ENCODE peak calls at places on chromosomes 16 and 17, in six cellular contexts. One of them, this sample, is unnamed.

GRCh38 chr17:45296833-45297124 is 20.0 kb downstream of the MAP3K14 start:
- DNase-seq in astrocyte: no peak
- DNase-seq in GM23248: no peak
- DNase-seq in H1: no peak
- DNase-seq in GM23338: no peak
- DNase-seq in mesendoderm: no peak
- DNase-seq in this sample: no peak

GRCh38 chr16:17213025-17213424 is 257.7 kb downstream of the XYLT1 start:
- DNase-seq in GM23248: no peak
- DNase-seq in mesendoderm: no peak
- DNase-seq in GM23338: no peak
- DNase-seq in H1: no peak
- DNase-seq in astrocyte: no peak
- DNase-seq in this sample: no peak

GRCh38 chr17:57289613-57290012 is 33.3 kb downstream of the MSI2 start:
- DNase-seq in GM23248: peak
- DNase-seq in H1: no peak
- DNase-seq in astrocyte: no peak
- DNase-seq in GM23338: no peak
- DNase-seq in mesendoderm: no peak
- DNase-seq in this sample: no peak

GRCh38 chr17:79872762-79873161 is 33.5 kb upstream of the CBX4 start:
- DNase-seq in GM23338: no peak
- DNase-seq in GM23248: no peak
- DNase-seq in H1: no peak
- DNase-seq in astrocyte: no peak
- DNase-seq in mesendoderm: no peak
- DNase-seq in this sample: no peak

GRCh38 chr17:20242271-20242670 is 225.1 kb downstream of the LGALS9B start:
- DNase-seq in mesendoderm: no peak
- DNase-seq in GM23248: no peak
- DNase-seq in H1: no peak
- DNase-seq in astrocyte: no peak
- DNase-seq in GM23338: no peak
- DNase-seq in this sample: no peak

GRCh38 chr17:81338301-81339179 is 43.4 kb upstream of the SLC38A10 start:
- DNase-seq in mesendoderm: no peak
- DNase-seq in H1: peak
- DNase-seq in GM23338: no peak
- DNase-seq in GM23248: no peak
- DNase-seq in astrocyte: no peak
- DNase-seq in this sample: no peak

GRCh38 chr16:54265558-54266213 is 20.9 kb downstream of the IRX3 start:
- DNase-seq in mesendoderm: no peak
- DNase-seq in GM23338: no peak
- DNase-seq in GM23248: peak
- DNase-seq in astrocyte: peak
- DNase-seq in H1: no peak
- DNase-seq in this sample: peak

GRCh38 chr17:36923814-36924221 is 13.5 kb upstream of the LHX1 start:
- DNase-seq in astrocyte: peak
- DNase-seq in mesendoderm: no peak
- DNase-seq in H1: no peak
- DNase-seq in GM23248: no peak
- DNase-seq in GM23338: no peak
- DNase-seq in this sample: no peak

GRCh38 chr17:59623151-59623550 is 3.5 kb downstream of the CLTC start:
- DNase-seq in mesendoderm: no peak
- DNase-seq in GM23248: peak
- DNase-seq in astrocyte: no peak
- DNase-seq in GM23338: no peak
- DNase-seq in H1: no peak
- DNase-seq in this sample: no peak

GRCh38 chr17:52831536-52831935 is 673.0 kb upstream of the CA10 start:
- DNase-seq in GM23338: no peak
- DNase-seq in GM23248: no peak
- DNase-seq in astrocyte: no peak
- DNase-seq in mesendoderm: no peak
- DNase-seq in H1: no peak
- DNase-seq in this sample: no peak

GRCh38 chr16:55622930-55623561 is 32.7 kb upstream of the SLC6A2 start:
- DNase-seq in H1: peak
- DNase-seq in mesendoderm: peak
- DNase-seq in astrocyte: no peak
- DNase-seq in GM23338: peak
- DNase-seq in GM23248: no peak
- DNase-seq in this sample: peak

GRCh38 chr16:81591538-81591870 is 146.9 kb downstream of the CMIP start:
- DNase-seq in astrocyte: no peak
- DNase-seq in GM23338: no peak
- DNase-seq in GM23248: no peak
- DNase-seq in H1: no peak
- DNase-seq in mesendoderm: no peak
- DNase-seq in this sample: no peak

GRCh38 chr16:72836181-72836580 is 211.7 kb downstream of the ZFHX3 start:
- DNase-seq in H1: no peak
- DNase-seq in GM23248: no peak
- DNase-seq in astrocyte: no peak
- DNase-seq in mesendoderm: no peak
- DNase-seq in GM23338: no peak
- DNase-seq in this sample: no peak

GRCh38 chr17:31586946-31587345 is 195.5 kb downstream of the RAB11FIP4 start:
- DNase-seq in astrocyte: peak
- DNase-seq in H1: no peak
- DNase-seq in mesendoderm: no peak
- DNase-seq in GM23248: peak
- DNase-seq in GM23338: no peak
- DNase-seq in this sample: no peak

GRCh38 chr17:21353326-21354010 is 22.7 kb upstream of the KCNJ12 start:
- DNase-seq in H1: no peak
- DNase-seq in GM23248: peak
- DNase-seq in mesendoderm: no peak
- DNase-seq in GM23338: no peak
- DNase-seq in astrocyte: no peak
- DNase-seq in this sample: no peak

GRCh38 chr16:87834668-87835473 is 34.4 kb downstream of the SLC7A5 start:
- DNase-seq in H1: no peak
- DNase-seq in GM23338: no peak
- DNase-seq in mesendoderm: no peak
- DNase-seq in astrocyte: no peak
- DNase-seq in GM23248: no peak
- DNase-seq in this sample: no peak

GRCh38 chr17:46009681-46010596 is 10.9 kb downstream of the STH start:
- DNase-seq in astrocyte: peak
- DNase-seq in GM23248: no peak
- DNase-seq in mesendoderm: no peak
- DNase-seq in GM23338: no peak
- DNase-seq in H1: no peak
- DNase-seq in this sample: no peak

GRCh38 chr17:61460796-61461585 is 8.8 kb downstream of the TBX4 start:
- DNase-seq in astrocyte: no peak
- DNase-seq in mesendoderm: no peak
- DNase-seq in GM23338: no peak
- DNase-seq in H1: peak
- DNase-seq in GM23248: no peak
- DNase-seq in this sample: peak

GRCh38 chr16:6684076-6684673 is 648.5 kb upstream of the RBFOX1 start:
- DNase-seq in mesendoderm: peak
- DNase-seq in astrocyte: no peak
- DNase-seq in GM23248: peak
- DNase-seq in GM23338: peak
- DNase-seq in H1: peak
- DNase-seq in this sample: peak

GRCh38 chr17:14359251-14359939 is 58.5 kb downstream of the HS3ST3B1 start:
- DNase-seq in GM23248: peak
- DNase-seq in astrocyte: no peak
- DNase-seq in H1: no peak
- DNase-seq in mesendoderm: no peak
- DNase-seq in GM23338: no peak
- DNase-seq in this sample: peak

DNA sequence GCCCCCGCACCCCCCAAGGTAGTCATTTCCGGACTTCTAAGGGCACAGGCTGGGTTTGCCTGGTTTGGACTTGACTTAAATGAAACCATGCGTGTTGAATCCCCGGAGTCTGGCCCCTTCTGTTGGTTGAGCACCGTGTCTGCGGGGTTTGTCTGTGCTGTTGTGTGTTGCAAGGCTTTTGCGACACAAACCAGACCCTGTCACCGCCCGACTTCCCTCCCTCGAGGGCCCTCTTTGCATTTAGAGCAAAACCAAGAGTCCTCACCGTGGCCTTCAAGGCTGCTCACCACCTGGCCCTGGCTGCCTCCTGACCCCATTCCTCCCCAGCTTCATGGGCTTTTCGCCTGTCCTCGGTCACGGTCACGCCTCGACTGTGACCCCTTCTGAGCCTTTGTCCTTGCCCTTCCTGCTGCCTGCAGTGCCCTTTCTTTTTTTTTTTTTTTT is 7.4 kb downstream of the CRISPLD2 start:
- DNase-seq in mesendoderm: no peak
- DNase-seq in astrocyte: no peak
- DNase-seq in GM23248: peak
- DNase-seq in GM23338: no peak
- DNase-seq in H1: no peak
- DNase-seq in this sample: no peak
- H3K4me2 ChIP-seq in mesendoderm: no peak
- H3K4me2 ChIP-seq in astrocyte: no peak
- H3K4me2 ChIP-seq in GM23248: peak
- H3K4me2 ChIP-seq in GM23338: no peak
- H3K4me2 ChIP-seq in H1: no peak
- H3K4me2 ChIP-seq in this sample: peak

GRCh38 chr17:28499684-28500357 is 6.3 kb upstream of the FOXN1 start:
- DNase-seq in H1: no peak
- DNase-seq in mesendoderm: no peak
- DNase-seq in GM23248: no peak
- DNase-seq in GM23338: no peak
- DNase-seq in astrocyte: no peak
- DNase-seq in this sample: no peak

GRCh38 chr17:28498652-28499365 is 7.3 kb upstream of the FOXN1 start:
- DNase-seq in GM23338: no peak
- DNase-seq in H1: no peak
- DNase-seq in astrocyte: no peak
- DNase-seq in GM23248: no peak
- DNase-seq in mesendoderm: no peak
- DNase-seq in this sample: no peak

GRCh38 chr17:28501421-28502284 is 4.5 kb upstream of the FOXN1 start:
- DNase-seq in GM23248: no peak
- DNase-seq in astrocyte: no peak
- DNase-seq in H1: no peak
- DNase-seq in GM23338: no peak
- DNase-seq in mesendoderm: no peak
- DNase-seq in this sample: no peak

GRCh38 chr17:28499366-28499668 is 6.8 kb upstream of the FOXN1 start:
- DNase-seq in GM23248: no peak
- DNase-seq in astrocyte: no peak
- DNase-seq in mesendoderm: no peak
- DNase-seq in GM23338: no peak
- DNase-seq in H1: no peak
- DNase-seq in this sample: no peak

DNA sequence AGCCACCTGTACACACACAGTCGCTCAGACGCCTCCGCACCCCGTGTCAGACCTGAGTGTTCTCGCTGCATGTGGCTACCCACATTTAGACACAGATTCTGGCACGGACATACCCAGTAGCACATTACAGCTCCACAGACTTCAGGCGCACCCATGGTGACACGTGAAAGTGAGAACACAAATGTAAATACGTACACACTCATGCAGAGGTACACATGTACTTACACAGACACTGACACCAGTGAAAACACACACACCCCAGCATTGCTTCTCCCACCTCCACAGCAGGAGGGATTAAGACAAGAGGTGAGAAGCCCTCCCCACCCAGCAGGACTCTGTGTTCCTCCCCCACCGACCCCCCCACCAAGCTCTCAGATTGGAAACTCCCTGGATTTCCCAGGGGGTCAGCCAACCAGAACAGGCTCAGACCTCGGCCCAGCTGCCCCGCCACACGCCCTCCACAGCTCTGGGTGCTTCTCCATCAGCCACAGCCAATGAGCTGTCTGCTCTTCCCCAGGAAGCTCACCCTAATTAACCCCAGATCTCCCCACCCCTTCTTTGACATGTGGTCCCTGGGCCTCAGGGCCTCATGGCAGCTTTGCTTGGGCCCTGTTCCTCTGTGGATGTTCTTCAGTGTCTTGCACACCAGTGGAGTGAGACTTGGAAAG is 5.3 kb upstream of the FOXN1 start:
- DNase-seq in H1: no peak
- DNase-seq in astrocyte: no peak
- DNase-seq in GM23248: no peak
- DNase-seq in GM23338: no peak
- DNase-seq in mesendoderm: no peak
- DNase-seq in this sample: no peak
- H3K4me2 ChIP-seq in H1: no peak
- H3K4me2 ChIP-seq in astrocyte: no peak
- H3K4me2 ChIP-seq in GM23248: no peak
- H3K4me2 ChIP-seq in GM23338: no peak
- H3K4me2 ChIP-seq in mesendoderm: no peak
- H3K4me2 ChIP-seq in this sample: no peak

GRCh38 chr17:41735744-41736143 is 1.3 kb upstream of the HAP1 start:
- DNase-seq in GM23248: no peak
- DNase-seq in GM23338: no peak
- DNase-seq in astrocyte: no peak
- DNase-seq in H1: no peak
- DNase-seq in mesendoderm: no peak
- DNase-seq in this sample: no peak

GRCh38 chr17:41736983-41737679 is 2.7 kb upstream of the HAP1 start:
- DNase-seq in H1: no peak
- DNase-seq in GM23248: no peak
- DNase-seq in mesendoderm: no peak
- DNase-seq in GM23338: no peak
- DNase-seq in astrocyte: no peak
- DNase-seq in this sample: no peak

GRCh38 chr17:41733348-41734138 is 900 bp downstream of the HAP1 start:
- DNase-seq in mesendoderm: no peak
- DNase-seq in H1: no peak
- DNase-seq in GM23248: no peak
- DNase-seq in astrocyte: no peak
- DNase-seq in GM23338: no peak
- DNase-seq in this sample: no peak

GRCh38 chr17:41734139-41734948 is at the start of gene HAP1:
- DNase-seq in GM23248: peak
- DNase-seq in GM23338: peak
- DNase-seq in H1: peak
- DNase-seq in astrocyte: no peak
- DNase-seq in mesendoderm: peak
- DNase-seq in this sample: no peak

GRCh38 chr17:41734949-41735313 is 488 bp upstream of the HAP1 start:
- DNase-seq in H1: no peak
- DNase-seq in GM23338: peak
- DNase-seq in astrocyte: no peak
- DNase-seq in GM23248: peak
- DNase-seq in mesendoderm: no peak
- DNase-seq in this sample: no peak
- H3K4me2 ChIP-seq in H1: peak
- H3K4me2 ChIP-seq in GM23338: peak
- H3K4me2 ChIP-seq in astrocyte: peak
- H3K4me2 ChIP-seq in GM23248: peak
- H3K4me2 ChIP-seq in mesendoderm: peak
- H3K4me2 ChIP-seq in this sample: peak

GRCh38 chr17:72434991-72435618 is 314.3 kb downstream of the SOX9 start:
- DNase-seq in astrocyte: no peak
- DNase-seq in mesendoderm: no peak
- DNase-seq in H1: no peak
- DNase-seq in GM23248: no peak
- DNase-seq in GM23338: no peak
- DNase-seq in this sample: no peak
- H3K4me2 ChIP-seq in astrocyte: no peak
- H3K4me2 ChIP-seq in mesendoderm: no peak
- H3K4me2 ChIP-seq in H1: no peak
- H3K4me2 ChIP-seq in GM23248: no peak
- H3K4me2 ChIP-seq in GM23338: no peak
- H3K4me2 ChIP-seq in this sample: peak

This sample was measured in HepG2.